ENCODE peak calls at places on chromosome 4, in four cellular contexts. A, E, F and O are unnamed samples.

GRCh38 chr4:6335040-6335590 is 65.5 kb downstream of the WFS1 start:
- DNase-seq in A (no peak), E (no peak), F (no peak), O (no peak)

GRCh38 chr4:161564230-161564834 is 599.5 kb downstream of the FSTL5 start:
- DNase-seq in A (no peak), E (no peak), F (no peak), O (no peak)

GRCh38 chr4:704198-704891 is 1.3 kb upstream of the PCGF3 start:
- DNase-seq in A (no peak), E (no peak), F (no peak), O (no peak)

GRCh38 chr4:151012836-151013235 is 2.2 kb downstream of the LRBA start:
- DNase-seq in A (no peak), E (no peak), F (no peak), O (no peak)

GRCh38 chr4:10015140-10015753 is 6.0 kb downstream of the SLC2A9 start:
- DNase-seq in A (no peak), E (no peak), F (no peak), O (no peak)

GRCh38 chr4:105714071-105714521 is 5.5 kb downstream of the GSTCD start:
- DNase-seq in A (no peak), E (no peak), F (peak), O (no peak)

GRCh38 chr4:2008671-2008920 is 178 bp downstream of the NELFA start:
- DNase-seq in A (no peak), E (no peak), F (no peak), O (no peak)

GRCh38 chr4:106541253-106541652 is 172.7 kb upstream of the GIMD1 start:
- DNase-seq in A (no peak), E (peak), F (no peak), O (no peak)

GRCh38 chr4:3719191-3719590 is 47.0 kb upstream of the ADRA2C start:
- DNase-seq in A (no peak), E (no peak), F (no peak), O (no peak)

GRCh38 chr4:128716325-128716724 is 93.2 kb upstream of the JADE1 start:
- DNase-seq in A (no peak), E (no peak), F (no peak), O (no peak)

GRCh38 chr4:24810016-24810415 is 14.6 kb downstream of the SOD3 start:
- DNase-seq in A (no peak), E (no peak), F (no peak), O (no peak)

GRCh38 chr4:151801547-151802516 is 41.0 kb upstream of the GATB start:
- DNase-seq in A (peak), E (no peak), F (peak), O (no peak)

GRCh38 chr4:143186634-143187033 is 1.9 kb downstream of the USP38 start:
- DNase-seq in A (no peak), E (no peak), F (no peak), O (no peak)

GRCh38 chr4:34047363-34047762 is 2197.0 kb downstream of the ARAP2 start:
- DNase-seq in A (no peak), E (no peak), F (no peak), O (no peak)

GRCh38 chr4:16250665-16251365 is 24.5 kb upstream of the TAPT1 start:
- DNase-seq in A (no peak), E (peak), F (no peak), O (peak)

GRCh38 chr4:61332671-61333070 is 132.5 kb downstream of the ADGRL3 start:
- DNase-seq in A (no peak), E (no peak), F (no peak), O (no peak)

GRCh38 chr4:97123573-97123972 is 1019.7 kb downstream of the STPG2 start:
- DNase-seq in A (no peak), E (no peak), F (no peak), O (no peak)

GRCh38 chr4:39855909-39856512 is 121.7 kb downstream of the PDS5A start:
- DNase-seq in A (no peak), E (peak), F (no peak), O (no peak)

GRCh38 chr4:8258813-8259212 is 10.7 kb upstream of the HTRA3 start:
- DNase-seq in A (no peak), E (no peak), F (no peak), O (no peak)

GRCh38 chr4:53693408-53693807 is 102.1 kb upstream of the LNX1 start:
- DNase-seq in A (no peak), E (no peak), F (no peak), O (no peak)